ENCODE peak calls at places on chromosomes 5 and 9, in nine cellular contexts. W, G, E, A, S, K, Z, V and T are unnamed samples.

GRCh38 chr9:126545116-126545515 is 68.6 kb upstream of the LMX1B start:
- DNase-seq in W (no peak), A (no peak), G (no peak), K (no peak), S (no peak), Z (no peak), V (no peak), E (no peak), T (no peak)

GRCh38 chr5:143713331-143714032 is 98.5 kb upstream of the HMHB1 start:
- DNase-seq in Z (no peak), V (no peak), A (no peak), W (no peak), K (no peak), E (no peak), G (no peak), S (no peak), T (no peak)

GRCh38 chr9:127960410-127961165 is 20.2 kb downstream of the EEIG1 start:
- DNase-seq in G (no peak), W (no peak), V (no peak), S (no peak), Z (no peak), K (no peak), E (peak; percentile 80), A (no peak), T (no peak)

GRCh38 chr9:86080112-86080579 is 19.2 kb downstream of the GOLM1 start:
- DNase-seq in K (no peak), E (no peak), W (no peak), A (no peak), Z (no peak), S (no peak), V (no peak), G (no peak), T (no peak)

GRCh38 chr5:150632305-150633160 is 7.9 kb upstream of the SYNPO start:
- DNase-seq in G (no peak), E (no peak), W (no peak), Z (no peak), V (no peak), S (no peak), K (no peak), A (no peak), T (no peak)

GRCh38 chr9:106961623-106962022 is 98.7 kb downstream of the ZNF462 start:
- DNase-seq in W (no peak), S (no peak), A (no peak), Z (no peak), G (no peak), V (no peak), K (no peak), E (no peak), T (no peak)

GRCh38 chr5:154517181-154517580 is 39.2 kb upstream of the HAND1 start:
- DNase-seq in G (no peak), K (peak; percentile 48), V (no peak), A (no peak), W (no peak), Z (no peak), S (no peak), E (no peak), T (no peak)

GRCh38 chr5:173618927-173619519 is 2.6 kb upstream of the BOD1 start:
- DNase-seq in W (peak; percentile 72), S (peak; percentile 28), V (peak; percentile 37), G (no peak), A (peak; percentile 48), E (peak; percentile 28), Z (peak; percentile 19), K (peak; percentile 62), T (no peak)

GRCh38 chr5:113212244-113212920 is 222.4 kb downstream of the TSSK1B start:
- DNase-seq in W (peak; percentile 26), Z (no peak), S (no peak), K (no peak), G (no peak), E (peak; percentile 26), A (peak; percentile 75), V (no peak), T (peak; percentile 65)

GRCh38 chr5:137621306-137621705 is 114.6 kb downstream of the KLHL3 start:
- DNase-seq in S (no peak), V (no peak), E (peak; percentile 6), Z (no peak), K (no peak), A (no peak), G (peak; percentile 7), W (no peak), T (no peak)

GRCh38 chr9:81771606-81772005 is 82.3 kb upstream of the TLE1 start:
- DNase-seq in K (no peak), Z (no peak), V (no peak), E (no peak), S (no peak), G (no peak), W (no peak), A (no peak), T (no peak)

GRCh38 chr5:74017786-74018211 is 391.8 kb downstream of the ARHGEF28 start:
- DNase-seq in G (no peak), Z (no peak), E (peak; percentile 91), A (peak; percentile 17), K (no peak), S (no peak), V (peak; percentile 73), W (peak; percentile 13), T (no peak)

GRCh38 chr5:177546262-177546741 is 8.1 kb downstream of the FAM193B start:
- DNase-seq in Z (peak; percentile 75), W (peak; percentile 62), V (no peak), A (no peak), K (no peak), S (no peak), G (peak; percentile 89), E (no peak), T (no peak)

GRCh38 chr9:126128494-126129142 is 198.0 kb upstream of the MVB12B start:
- DNase-seq in G (peak; percentile 34), K (no peak), W (no peak), E (no peak), V (no peak), S (no peak), Z (no peak), A (no peak), T (no peak)

GRCh38 chr9:87834357-87834756 is 48.3 kb upstream of the SPATA31E1 start:
- DNase-seq in S (no peak), A (no peak), W (no peak), K (peak; percentile 59), G (no peak), V (peak; percentile 29), E (no peak), Z (no peak), T (no peak)

GRCh38 chr5:168608821-168609220 is 29.7 kb upstream of the PANK3 start:
- DNase-seq in Z (no peak), E (no peak), K (no peak), G (no peak), W (no peak), A (no peak), S (no peak), V (no peak), T (no peak)

GRCh38 chr5:116301110-116301509 is 216.3 kb downstream of the COMMD10 start:
- DNase-seq in K (no peak), E (no peak), W (no peak), G (no peak), Z (no peak), V (no peak), A (no peak), S (no peak), T (no peak)

GRCh38 chr5:116300016-116300601 is 215.3 kb downstream of the COMMD10 start:
- DNase-seq in V (no peak), K (no peak), E (no peak), S (no peak), Z (no peak), G (no peak), A (no peak), W (no peak), T (no peak)

GRCh38 chr5:116303340-116303739 is 218.5 kb downstream of the COMMD10 start:
- DNase-seq in V (no peak), A (no peak), S (no peak), G (no peak), Z (no peak), K (no peak), E (no peak), W (peak; percentile 5), T (no peak)

GRCh38 chr5:116296335-116297072 is 211.7 kb downstream of the COMMD10 start:
- DNase-seq in G (no peak), V (no peak), S (no peak), K (no peak), W (no peak), E (no peak), A (no peak), Z (no peak), T (no peak)

GRCh38 chr5:116297296-116297814 is 212.5 kb downstream of the COMMD10 start:
- DNase-seq in E (no peak), G (no peak), Z (no peak), V (no peak), S (no peak), K (no peak), A (no peak), W (no peak), T (no peak)
- TF ChIP-seq POLR2A in E (no peak), G (no peak), Z (no peak), V (no peak), S (no peak), K (no peak), A (no peak), W (no peak), T (no peak)

GRCh38 chr5:67610191-67610912 is 413.8 kb upstream of the CD180 start:
- DNase-seq in W (no peak), A (no peak), G (no peak), S (no peak), V (no peak), K (no peak), E (no peak), Z (no peak), T (no peak)

GRCh38 chr5:67606586-67606947 is 410.0 kb upstream of the CD180 start:
- DNase-seq in G (no peak), V (no peak), W (no peak), K (no peak), E (no peak), A (no peak), Z (no peak), S (no peak), T (no peak)

GRCh38 chr5:67607958-67608357 is 411.4 kb upstream of the CD180 start:
- DNase-seq in V (no peak), K (no peak), G (no peak), E (no peak), W (no peak), S (no peak), A (no peak), Z (no peak), T (no peak)

GRCh38 chr5:67605730-67606585 is 409.4 kb upstream of the CD180 start:
- DNase-seq in V (no peak), Z (no peak), K (no peak), A (no peak), W (no peak), G (no peak), S (no peak), E (no peak), T (no peak)
- TF ChIP-seq POLR2A in V (no peak), Z (no peak), K (no peak), A (no peak), W (no peak), G (no peak), S (no peak), E (no peak), T (no peak)

GRCh38 chr5:128441165-128441564 is 96.9 kb downstream of the FBN2 start:
- DNase-seq in G (no peak), A (no peak), Z (no peak), W (no peak), S (no peak), V (no peak), K (no peak), E (no peak), T (no peak)
- TF ChIP-seq POLR2A in G (no peak), A (no peak), Z (no peak), W (no peak), S (no peak), V (no peak), K (no peak), E (no peak), T (no peak)

GRCh38 chr5:129963359-129963758 is 59.1 kb downstream of the CHSY3 start:
- DNase-seq in E (no peak), A (no peak), W (no peak), K (no peak), V (no peak), S (no peak), G (no peak), Z (no peak), T (no peak)
- TF ChIP-seq POLR2A in E (no peak), A (no peak), W (no peak), K (no peak), V (no peak), S (no peak), G (no peak), Z (no peak), T (no peak)